ENCODE peak calls at places on chromosomes 2 and 18, in five cellular contexts. One of them, this sample, is unnamed.

GRCh38 chr2:12223732-12224131 is 477.3 kb downstream of the LPIN1 start:
- DNase-seq in fibroblast of lung: no peak
- DNase-seq in fibroblast of mammary gland: no peak
- DNase-seq in foreskin fibroblast: no peak
- DNase-seq in BE2C: no peak
- DNase-seq in this sample: no peak

GRCh38 chr2:152047826-152048476 is 50.9 kb downstream of the CACNB4 start:
- DNase-seq in fibroblast of lung: no peak
- DNase-seq in fibroblast of mammary gland: peak
- DNase-seq in foreskin fibroblast: no peak
- DNase-seq in BE2C: no peak
- DNase-seq in this sample: no peak

GRCh38 chr2:236168110-236169067 is at the start of gene GBX2:
- DNase-seq in fibroblast of lung: peak
- DNase-seq in fibroblast of mammary gland: peak
- DNase-seq in foreskin fibroblast: peak
- DNase-seq in BE2C: peak
- DNase-seq in this sample: no peak

GRCh38 chr2:224369028-224369632 is 32.8 kb downstream of the FAM124B start:
- DNase-seq in fibroblast of lung: peak
- DNase-seq in fibroblast of mammary gland: peak
- DNase-seq in foreskin fibroblast: peak
- DNase-seq in BE2C: peak
- DNase-seq in this sample: no peak

GRCh38 chr2:159516241-159516758 is 100.0 kb downstream of the BAZ2B start:
- DNase-seq in fibroblast of lung: peak
- DNase-seq in fibroblast of mammary gland: peak
- DNase-seq in foreskin fibroblast: no peak
- DNase-seq in BE2C: no peak
- DNase-seq in this sample: no peak

GRCh38 chr2:105373344-105373781 is 25.5 kb downstream of the FHL2 start:
- DNase-seq in fibroblast of lung: peak
- DNase-seq in fibroblast of mammary gland: no peak
- DNase-seq in foreskin fibroblast: no peak
- DNase-seq in BE2C: no peak
- DNase-seq in this sample: no peak

GRCh38 chr18:74513149-74513882 is 17.2 kb downstream of the CNDP2 start:
- DNase-seq in fibroblast of lung: no peak
- DNase-seq in fibroblast of mammary gland: no peak
- DNase-seq in foreskin fibroblast: no peak
- DNase-seq in BE2C: no peak
- DNase-seq in this sample: no peak

GRCh38 chr18:32470136-32470712 is 458 bp downstream of the GAREM1 start:
- DNase-seq in fibroblast of lung: peak
- DNase-seq in fibroblast of mammary gland: peak
- DNase-seq in foreskin fibroblast: peak
- DNase-seq in BE2C: peak
- DNase-seq in this sample: no peak

GRCh38 chr2:215171151-215171550 is 32.7 kb upstream of the ABCA12 start:
- DNase-seq in fibroblast of lung: peak
- DNase-seq in fibroblast of mammary gland: no peak
- DNase-seq in foreskin fibroblast: no peak
- DNase-seq in BE2C: no peak
- DNase-seq in this sample: no peak

GRCh38 chr2:240642806-240643092 is 17.5 kb downstream of the GPR35 start:
- DNase-seq in fibroblast of lung: no peak
- DNase-seq in fibroblast of mammary gland: no peak
- DNase-seq in foreskin fibroblast: no peak
- DNase-seq in BE2C: no peak
- DNase-seq in this sample: no peak

GRCh38 chr18:62991959-62992358 is 276.6 kb downstream of the PHLPP1 start:
- DNase-seq in fibroblast of lung: no peak
- DNase-seq in fibroblast of mammary gland: no peak
- DNase-seq in foreskin fibroblast: no peak
- DNase-seq in BE2C: no peak
- DNase-seq in this sample: no peak

GRCh38 chr2:20634430-20635095 is 16.3 kb downstream of the HS1BP3 start:
- DNase-seq in fibroblast of lung: peak
- DNase-seq in fibroblast of mammary gland: peak
- DNase-seq in foreskin fibroblast: peak
- DNase-seq in BE2C: no peak
- DNase-seq in this sample: no peak

GRCh38 chr2:20633001-20633400 is 17.9 kb downstream of the HS1BP3 start:
- DNase-seq in fibroblast of lung: no peak
- DNase-seq in fibroblast of mammary gland: no peak
- DNase-seq in foreskin fibroblast: no peak
- DNase-seq in BE2C: no peak
- DNase-seq in this sample: no peak

GRCh38 chr2:20635096-20635475 is 15.8 kb downstream of the HS1BP3 start:
- DNase-seq in fibroblast of lung: no peak
- DNase-seq in fibroblast of mammary gland: no peak
- DNase-seq in foreskin fibroblast: no peak
- DNase-seq in BE2C: peak
- DNase-seq in this sample: no peak

GRCh38 chr2:20632446-20632990 is 18.4 kb downstream of the HS1BP3 start:
- DNase-seq in fibroblast of lung: no peak
- DNase-seq in fibroblast of mammary gland: no peak
- DNase-seq in foreskin fibroblast: no peak
- DNase-seq in BE2C: no peak
- DNase-seq in this sample: no peak

GRCh38 chr2:20633794-20634259 is 17.1 kb downstream of the HS1BP3 start:
- DNase-seq in fibroblast of lung: no peak
- DNase-seq in fibroblast of mammary gland: no peak
- DNase-seq in foreskin fibroblast: no peak
- DNase-seq in BE2C: no peak
- DNase-seq in this sample: no peak
- TF ChIP-seq CTCF in fibroblast of lung: no peak
- TF ChIP-seq CTCF in fibroblast of mammary gland: no peak
- TF ChIP-seq CTCF in foreskin fibroblast: no peak
- TF ChIP-seq CTCF in BE2C: no peak
- TF ChIP-seq CTCF in this sample: no peak

GRCh38 chr2:172102159-172102857 is 392 bp downstream of the DLX2 start:
- DNase-seq in fibroblast of lung: peak
- DNase-seq in fibroblast of mammary gland: peak
- DNase-seq in foreskin fibroblast: peak
- DNase-seq in BE2C: peak
- DNase-seq in this sample: no peak
- H3K4me3 ChIP-seq in fibroblast of lung: peak
- H3K4me3 ChIP-seq in fibroblast of mammary gland: peak
- H3K4me3 ChIP-seq in foreskin fibroblast: peak
- H3K4me3 ChIP-seq in BE2C: peak
- H3K4me3 ChIP-seq in this sample: peak

GRCh38 chr2:208653383-208653782 is 246.8 kb downstream of the PTH2R start:
- DNase-seq in fibroblast of lung: no peak
- DNase-seq in fibroblast of mammary gland: no peak
- DNase-seq in foreskin fibroblast: no peak
- DNase-seq in BE2C: no peak
- DNase-seq in this sample: no peak

DNA sequence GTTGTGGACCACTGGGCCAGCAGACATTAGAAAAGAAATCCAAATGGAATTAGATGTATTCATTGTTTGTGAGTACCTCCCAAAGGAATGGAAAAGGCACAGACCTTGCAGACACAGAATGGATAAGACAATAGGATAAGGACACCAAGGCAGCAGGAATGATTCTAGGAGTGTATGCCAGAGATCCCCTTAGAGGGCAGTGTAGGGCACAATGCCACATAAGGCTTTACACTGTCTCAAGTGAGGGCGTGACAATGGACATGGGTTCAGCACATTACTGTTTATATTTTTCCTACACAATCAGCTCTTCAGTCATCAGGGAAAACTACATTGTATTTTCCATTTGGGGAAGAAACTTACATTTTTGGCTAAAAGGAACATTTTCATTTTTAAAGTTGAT is 250.9 kb downstream of the PTH2R start:
- DNase-seq in fibroblast of lung: no peak
- DNase-seq in fibroblast of mammary gland: no peak
- DNase-seq in foreskin fibroblast: no peak
- DNase-seq in BE2C: no peak
- DNase-seq in this sample: no peak
- TF ChIP-seq CTCF in fibroblast of lung: no peak
- TF ChIP-seq CTCF in fibroblast of mammary gland: no peak
- TF ChIP-seq CTCF in foreskin fibroblast: no peak
- TF ChIP-seq CTCF in BE2C: peak
- TF ChIP-seq CTCF in this sample: no peak

GRCh38 chr18:316391-316790 is 48.5 kb upstream of the THOC1 start:
- DNase-seq in fibroblast of lung: peak
- DNase-seq in fibroblast of mammary gland: peak
- DNase-seq in foreskin fibroblast: no peak
- DNase-seq in BE2C: no peak
- DNase-seq in this sample: no peak
- H3K4me3 ChIP-seq in fibroblast of lung: no peak
- H3K4me3 ChIP-seq in fibroblast of mammary gland: no peak
- H3K4me3 ChIP-seq in foreskin fibroblast: no peak
- H3K4me3 ChIP-seq in BE2C: no peak
- H3K4me3 ChIP-seq in this sample: no peak

DNA sequence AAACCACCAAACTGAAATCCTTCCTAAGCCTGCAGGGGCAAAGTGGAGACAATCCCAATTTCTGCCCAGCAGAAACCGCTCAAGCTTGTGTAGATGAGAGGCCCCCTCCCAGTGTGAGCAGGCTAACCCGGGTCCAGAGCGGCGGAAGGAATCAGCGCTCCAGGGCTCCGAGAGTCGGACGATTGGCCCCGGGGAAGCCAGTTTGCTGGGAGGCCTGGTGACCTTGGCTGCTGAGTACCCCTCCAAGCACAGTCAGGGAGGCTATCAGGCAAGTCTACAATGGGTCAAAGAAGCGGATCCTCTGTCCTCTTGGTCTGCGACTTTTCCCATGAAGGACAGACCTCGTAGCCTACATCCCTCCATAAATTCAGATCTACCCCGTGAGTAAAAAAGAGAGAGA is 16.8 kb upstream of the EN1 start:
- DNase-seq in fibroblast of lung: no peak
- DNase-seq in fibroblast of mammary gland: no peak
- DNase-seq in foreskin fibroblast: no peak
- DNase-seq in BE2C: no peak
- DNase-seq in this sample: no peak
- TF ChIP-seq CTCF in fibroblast of lung: no peak
- TF ChIP-seq CTCF in fibroblast of mammary gland: no peak
- TF ChIP-seq CTCF in foreskin fibroblast: no peak
- TF ChIP-seq CTCF in BE2C: no peak
- TF ChIP-seq CTCF in this sample: no peak

DNA sequence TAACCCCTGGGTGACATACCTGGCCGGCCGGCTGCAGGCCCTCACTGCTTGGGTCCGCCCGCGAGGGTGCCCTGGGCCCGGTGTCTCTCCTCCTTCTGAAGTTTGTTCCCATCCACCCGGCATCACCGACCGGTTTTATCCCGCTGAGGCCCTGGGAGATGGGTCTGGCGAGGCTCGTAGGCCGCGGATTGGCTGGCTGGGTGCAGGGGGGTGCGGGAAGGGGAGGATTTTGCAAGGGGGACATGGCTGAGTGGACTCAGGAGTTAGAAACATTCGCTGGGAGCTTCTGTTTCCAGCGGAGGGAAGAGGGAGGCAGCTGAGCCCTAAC is at the start of gene PAX8:
- DNase-seq in fibroblast of lung: no peak
- DNase-seq in fibroblast of mammary gland: no peak
- DNase-seq in foreskin fibroblast: no peak
- DNase-seq in BE2C: no peak
- DNase-seq in this sample: no peak
- H3K4me3 ChIP-seq in fibroblast of lung: no peak
- H3K4me3 ChIP-seq in fibroblast of mammary gland: no peak
- H3K4me3 ChIP-seq in foreskin fibroblast: no peak
- H3K4me3 ChIP-seq in BE2C: no peak
- H3K4me3 ChIP-seq in this sample: no peak

GRCh38 chr2:157783180-157783579 is 93.0 kb downstream of the ACVR1 start:
- DNase-seq in fibroblast of lung: no peak
- DNase-seq in fibroblast of mammary gland: no peak
- DNase-seq in foreskin fibroblast: no peak
- DNase-seq in BE2C: no peak
- DNase-seq in this sample: no peak

GRCh38 chr2:157785866-157786662 is 90.1 kb downstream of the ACVR1 start:
- DNase-seq in fibroblast of lung: peak
- DNase-seq in fibroblast of mammary gland: peak
- DNase-seq in foreskin fibroblast: peak
- DNase-seq in BE2C: no peak
- DNase-seq in this sample: no peak

GRCh38 chr2:157785200-157785599 is 90.9 kb downstream of the ACVR1 start:
- DNase-seq in fibroblast of lung: peak
- DNase-seq in fibroblast of mammary gland: peak
- DNase-seq in foreskin fibroblast: no peak
- DNase-seq in BE2C: no peak
- DNase-seq in this sample: no peak

GRCh38 chr2:157784169-157784822 is 91.8 kb downstream of the ACVR1 start:
- DNase-seq in fibroblast of lung: peak
- DNase-seq in fibroblast of mammary gland: peak
- DNase-seq in foreskin fibroblast: no peak
- DNase-seq in BE2C: no peak
- DNase-seq in this sample: no peak

DNA sequence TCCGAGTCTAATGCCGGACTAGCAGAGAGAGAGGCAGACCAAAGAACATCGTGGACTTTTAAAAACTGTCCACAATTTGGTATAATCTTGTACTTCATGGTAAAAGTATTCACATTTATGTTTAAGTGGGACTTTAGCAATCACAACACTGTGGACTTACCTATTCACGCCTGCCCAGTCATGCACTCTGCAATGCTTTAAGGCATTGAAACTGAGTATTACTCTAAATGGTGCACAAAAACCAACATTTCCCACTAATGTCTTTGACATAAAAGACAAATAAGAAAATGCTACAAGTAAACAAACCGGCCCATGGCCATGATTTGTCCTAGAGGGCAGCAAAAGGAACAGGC is 91.3 kb downstream of the ACVR1 start:
- DNase-seq in fibroblast of lung: peak
- DNase-seq in fibroblast of mammary gland: no peak
- DNase-seq in foreskin fibroblast: no peak
- DNase-seq in BE2C: no peak
- DNase-seq in this sample: no peak
- TF ChIP-seq CTCF in fibroblast of lung: no peak
- TF ChIP-seq CTCF in fibroblast of mammary gland: no peak
- TF ChIP-seq CTCF in foreskin fibroblast: no peak
- TF ChIP-seq CTCF in BE2C: no peak
- TF ChIP-seq CTCF in this sample: no peak

This sample was measured in HFF-Myc.